ENCODE peak calls at places on chromosomes 13 and 19, in six cellular contexts. W is heart right ventricle; J is H7; K is effector memory CD4-positive, alpha-beta T cell; Z is brain microvascular endothelial cell; Y is GM23248. H is an unnamed sample.

GRCh38 chr19:17394891-17395415 is 957 bp upstream of the CCDC194 start:
- DNase-seq in W (peak; percentile 47), J (peak; percentile 92), K (peak; percentile 23), Z (no peak), Y (peak; percentile 74), H (peak; percentile 91)

GRCh38 chr19:23402388-23402787 is 7.1 kb upstream of the ZNF91 start:
- DNase-seq in W (no peak), J (no peak), K (no peak), Z (no peak), Y (no peak), H (no peak)

GRCh38 chr19:18392417-18392816 is 5.0 kb downstream of the LRRC25 start:
- DNase-seq in W (no peak), J (no peak), K (no peak), Z (no peak), Y (no peak), H (peak; percentile 86)

GRCh38 chr13:21850013-21851006 is 179.4 kb downstream of the FGF9 start:
- DNase-seq in W (no peak), J (no peak), K (no peak), Z (no peak), Y (peak; percentile 20), H (no peak)

GRCh38 chr13:67033170-67033569 is 197.0 kb downstream of the PCDH9 start:
- DNase-seq in W (no peak), J (no peak), K (no peak), Z (no peak), Y (no peak), H (no peak)

GRCh38 chr13:26280822-26281221 is 26.9 kb downstream of the CDK8 start:
- DNase-seq in W (no peak), J (no peak), K (no peak), Z (peak; percentile 2), Y (no peak), H (no peak)

GRCh38 chr13:113774177-113775107 is 15.4 kb downstream of the TMEM255B start:
- DNase-seq in W (no peak), J (no peak), K (no peak), Z (no peak), Y (peak; percentile 77), H (no peak)

GRCh38 chr19:8490395-8490760 is 12.1 kb downstream of the PRAM1 start:
- DNase-seq in W (no peak), J (peak; percentile 56), K (no peak), Z (no peak), Y (no peak), H (peak; percentile 72)

GRCh38 chr19:45443462-45444317 is 20.0 kb upstream of the ERCC1 start:
- DNase-seq in W (peak; percentile 97), J (peak; percentile 98), K (peak; percentile 52), Z (peak; percentile 91), Y (peak; percentile 97), H (peak; percentile 98)

GRCh38 chr13:110265682-110266430 is 41.1 kb downstream of the COL4A1 start:
- DNase-seq in W (peak; percentile 62), J (peak; percentile 46), K (no peak), Z (no peak), Y (no peak), H (no peak)

GRCh38 chr19:3950871-3951861 is 18.3 kb downstream of the NMRK2 start:
- DNase-seq in W (peak; percentile 76), J (peak; percentile 74), K (no peak), Z (no peak), Y (no peak), H (no peak)

GRCh38 chr19:54106716-54107115 is 4.1 kb downstream of the NDUFA3 start:
- DNase-seq in W (no peak), J (peak; percentile 31), K (no peak), Z (no peak), Y (no peak), H (peak; percentile 53)

GRCh38 chr13:35621989-35622388 is 145.5 kb upstream of the MAB21L1 start:
- DNase-seq in W (no peak), J (no peak), K (no peak), Z (no peak), Y (peak; percentile 72), H (no peak)

GRCh38 chr19:41707871-41708371 is 505 bp upstream of the CEACAM5 start:
- DNase-seq in W (no peak), J (no peak), K (no peak), Z (no peak), Y (no peak), H (no peak)

GRCh38 chr19:42132030-42132628 is at the start of gene POU2F2:
- DNase-seq in W (peak; percentile 23), J (peak; percentile 83), K (peak; percentile 89), Z (no peak), Y (no peak), H (peak; percentile 69)

GRCh38 chr13:108961542-108962125 is 332.2 kb downstream of the MYO16 start:
- DNase-seq in W (no peak), J (peak; percentile 34), K (no peak), Z (no peak), Y (peak; percentile 67), H (no peak)

GRCh38 chr19:610071-610800 is 20.6 kb downstream of the HCN2 start:
- DNase-seq in W (no peak), J (no peak), K (peak; percentile 7), Z (no peak), Y (no peak), H (no peak)

GRCh38 chr19:46731584-46731983 is 14.3 kb upstream of the FKRP start:
- DNase-seq in W (no peak), J (no peak), K (no peak), Z (peak; percentile 51), Y (no peak), H (peak; percentile 83)

GRCh38 chr19:39411006-39411831 is 1.2 kb upstream of the PLEKHG2 start:
- DNase-seq in W (no peak), J (no peak), K (no peak), Z (peak; percentile 66), Y (peak; percentile 73), H (peak; percentile 55)

GRCh38 chr19:17889609-17890214 is 18.0 kb downstream of the SLC5A5 start:
- DNase-seq in W (peak; percentile 13), J (peak; percentile 87), K (no peak), Z (peak; percentile 53), Y (peak; percentile 63), H (peak; percentile 34)

GRCh38 chr13:21134475-21134874 is 41.9 kb downstream of the SKA3 start:
- DNase-seq in W (no peak), J (no peak), K (no peak), Z (no peak), Y (no peak), H (no peak)

GRCh38 chr13:29703421-29703820 is 107.9 kb upstream of the SLC7A1 start:
- DNase-seq in W (no peak), J (no peak), K (no peak), Z (no peak), Y (no peak), H (no peak)

GRCh38 chr13:111420113-111420876 is 99.9 kb downstream of the TEX29 start:
- DNase-seq in W (no peak), J (no peak), K (no peak), Z (no peak), Y (no peak), H (peak; percentile 62)

GRCh38 chr19:46373573-46374359 is 26.9 kb downstream of the PPP5C start:
- DNase-seq in W (peak; percentile 80), J (peak; percentile 89), K (no peak), Z (peak; percentile 68), Y (peak; percentile 89), H (peak; percentile 90)

GRCh38 chr13:45731455-45731854 is 29.3 kb downstream of the CBY2 start:
- DNase-seq in W (no peak), J (no peak), K (no peak), Z (no peak), Y (no peak), H (no peak)

GRCh38 chr19:28746486-28746885 is 466.5 kb downstream of the UQCRFS1 start:
- DNase-seq in W (no peak), J (no peak), K (no peak), Z (no peak), Y (peak; percentile 14), H (no peak)

GRCh38 chr13:49784886-49785570 is 7.5 kb downstream of the KPNA3 start:
- DNase-seq in W (no peak), J (no peak), K (no peak), Z (no peak), Y (peak; percentile 11), H (no peak)

GRCh38 chr19:57103573-57104277 is 16.1 kb upstream of the USP29 start:
- DNase-seq in W (peak; percentile 47), J (peak; percentile 71), K (peak; percentile 29), Z (peak; percentile 38), Y (peak; percentile 86), H (no peak)

GRCh38 chr13:104875008-104875762 is 1660.3 kb downstream of the EFNB2 start:
- DNase-seq in W (no peak), J (no peak), K (no peak), Z (no peak), Y (no peak), H (no peak)

GRCh38 chr19:11902228-11902627 is 14.6 kb downstream of the ZNF69 start:
- DNase-seq in W (no peak), J (no peak), K (no peak), Z (no peak), Y (no peak), H (no peak)
- H3K36me3 ChIP-seq in W (peaks cover 5% of the 10 kb centered on the region), J (peaks cover 19% of the 10 kb centered on the region), K (peaks cover 17% of the 10 kb centered on the region), Z (no peaks in the 10 kb centered on the region), Y (peaks cover 42% of the 10 kb centered on the region), H (peaks cover 65% of the 10 kb centered on the region)

GRCh38 chr19:51440846-51441409 is 17.3 kb downstream of the SIGLEC8 start:
- DNase-seq in W (no peak), J (no peak), K (no peak), Z (no peak), Y (peak; percentile 35), H (peak; percentile 58)
- H3K4me3 ChIP-seq in W (no peak overlapping the region), J (no peak overlapping the region), K (peak overlapping the region; percentile 35), Z (no peak overlapping the region), Y (no peak overlapping the region), H (peak overlapping the region; percentile 28)

GRCh38 chr13:74452881-74453280 is 318.7 kb upstream of the KLF12 start:
- DNase-seq in W (no peak), J (no peak), K (no peak), Z (no peak), Y (no peak), H (no peak)
- H3K36me3 ChIP-seq in W (no peaks in the 10 kb centered on the region), J (no peaks in the 10 kb centered on the region), K (no peaks in the 10 kb centered on the region), Z (no peaks in the 10 kb centered on the region), Y (no peaks in the 10 kb centered on the region), H (no peaks in the 10 kb centered on the region)

DNA sequence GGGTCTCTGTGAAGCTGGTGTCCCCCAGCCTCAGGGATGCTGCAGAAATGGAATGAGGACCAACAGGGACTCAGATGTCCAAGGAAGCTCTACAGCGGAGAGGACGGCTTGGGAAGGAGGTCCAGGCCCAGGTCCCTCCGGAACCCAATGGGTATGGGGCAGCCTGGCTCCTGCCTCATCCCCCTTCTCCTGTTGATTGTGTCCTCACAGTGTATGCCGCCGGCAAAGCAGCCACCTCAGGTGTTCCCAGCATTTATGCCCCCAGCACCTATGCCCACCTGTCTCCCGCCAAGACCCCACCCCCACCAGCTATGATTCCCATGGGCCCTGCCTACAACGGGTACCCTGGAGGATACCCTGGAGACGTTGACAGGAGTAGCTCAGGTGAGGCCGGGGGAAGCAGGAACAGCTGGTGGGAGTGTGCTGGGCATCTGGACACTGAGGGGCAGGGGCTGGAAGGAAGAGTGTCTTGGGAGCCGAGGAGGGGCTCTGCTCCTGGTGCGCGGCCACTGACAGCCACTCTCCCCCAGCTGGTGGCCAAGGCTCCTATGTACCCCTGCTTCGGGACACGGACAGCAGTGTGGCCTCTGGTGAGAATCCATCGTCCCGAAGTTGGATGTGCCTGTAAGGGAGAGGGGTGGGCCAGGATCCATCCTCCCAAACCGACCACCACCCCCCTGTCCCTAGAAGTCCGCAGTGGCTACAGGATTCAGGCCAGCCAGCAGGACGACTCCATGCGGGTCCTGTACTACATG is 2.4 kb upstream of the USF2 start:
- DNase-seq in W (no peak), J (peak; percentile 43), K (no peak), Z (no peak), Y (no peak), H (peak; percentile 34)
- H3K4me3 ChIP-seq in W (no peak overlapping the region), J (no peak overlapping the region), K (no peak overlapping the region), Z (peak overlapping the region; percentile 84), Y (peak overlapping the region; percentile 98), H (peak overlapping the region; percentile 80)

H was measured in left lung.